ENCODE peak calls at places on chromosomes 4 and X, in four cellular contexts. D is NCI-H460, Y is AG04450, P is right lobe of liver. R is an unnamed sample.

GRCh38 chr4:48290146-48290772 is 20.6 kb upstream of the TEC start:
- DNase-seq in D (peak), Y (no peak), P (no peak), R (no peak)

GRCh38 chr4:83019794-83020497 is 9.3 kb upstream of the LIN54 start:
- DNase-seq in D (no peak), Y (no peak), P (no peak), R (no peak)

GRCh38 chr4:56408978-56409377 is 21.7 kb upstream of the AASDH start:
- DNase-seq in D (no peak), Y (no peak), P (no peak), R (no peak)

GRCh38 chrX:144612076-144612475 is 635.2 kb upstream of the SPANXN1 start:
- DNase-seq in D (no peak), Y (no peak), P (no peak), R (no peak)

GRCh38 chrX:18661273-18661672 is 10.6 kb downstream of the RS1 start:
- DNase-seq in D (no peak), Y (no peak), P (no peak), R (no peak)

GRCh38 chrX:154082396-154083133 is 15.0 kb downstream of the MECP2 start:
- DNase-seq in D (peak), Y (peak), P (no peak), R (no peak)

GRCh38 chr4:6956087-6956433 is 46.4 kb downstream of the TBC1D14 start:
- DNase-seq in D (no peak), Y (no peak), P (no peak), R (no peak)

GRCh38 chrX:2696698-2697215 is 5.7 kb downstream of the CD99 start:
- DNase-seq in D (no peak), Y (peak), P (no peak), R (no peak)

GRCh38 chr4:83371936-83372335 is 37.3 kb upstream of the HPSE start:
- DNase-seq in D (no peak), Y (no peak), P (no peak), R (no peak)

GRCh38 chr4:2354760-2355159 is 63.7 kb downstream of the ZFYVE28 start:
- DNase-seq in D (no peak), Y (no peak), P (peak), R (no peak)

GRCh38 chr4:100017627-100018310 is 67.7 kb upstream of the H2AZ1 start:
- DNase-seq in D (no peak), Y (no peak), P (no peak), R (peak)

GRCh38 chr4:77922158-77923094 is 59.8 kb downstream of the MRPL1 start:
- DNase-seq in D (no peak), Y (no peak), P (no peak), R (no peak)

GRCh38 chr4:10730590-10730989 is 46.0 kb upstream of the CLNK start:
- DNase-seq in D (no peak), Y (no peak), P (no peak), R (no peak)

GRCh38 chr4:67954867-67955266 is 8.4 kb downstream of the TMPRSS11A start:
- DNase-seq in D (no peak), Y (no peak), P (no peak), R (no peak)

GRCh38 chrX:15761564-15762191 is 23.6 kb downstream of the CA5B start:
- DNase-seq in D (peak), Y (no peak), P (no peak), R (no peak)

GRCh38 chr4:101103381-101104142 is 243.8 kb downstream of the PPP3CA start:
- DNase-seq in D (no peak), Y (no peak), P (no peak), R (no peak)

GRCh38 chrX:139844163-139844562 is 88.7 kb downstream of the ATP11C start:
- DNase-seq in D (no peak), Y (no peak), P (no peak), R (peak)

GRCh38 chr4:85557016-85557901 is 82.3 kb downstream of the ARHGAP24 start:
- DNase-seq in D (no peak), Y (no peak), P (no peak), R (no peak)

GRCh38 chr4:183412836-183413561 is 31.4 kb upstream of the CDKN2AIP start:
- DNase-seq in D (no peak), Y (no peak), P (no peak), R (no peak)

GRCh38 chr4:137203601-137204000 is 328.7 kb downstream of the PCDH18 start:
- DNase-seq in D (no peak), Y (peak), P (no peak), R (no peak)

GRCh38 chr4:141046255-141046654 is 87.0 kb downstream of the RNF150 start:
- DNase-seq in D (no peak), Y (peak), P (no peak), R (peak)

GRCh38 chr4:2789801-2790582 is 2.9 kb upstream of the SH3BP2 start:
- DNase-seq in D (no peak), Y (no peak), P (no peak), R (no peak)

GRCh38 chr4:91113130-91113706 is 986.0 kb downstream of the CCSER1 start:
- DNase-seq in D (peak), Y (no peak), P (no peak), R (no peak)

GRCh38 chr4:147362868-147363440 is 117.9 kb upstream of the EDNRA start:
- DNase-seq in D (no peak), Y (no peak), P (no peak), R (no peak)

GRCh38 chr4:26420438-26420837 is 69.8 kb downstream of the CCKAR start:
- DNase-seq in D (no peak), Y (peak), P (no peak), R (no peak)